ENCODE peak calls at places on chromosomes 7 and 10, in ten cellular contexts. Z is small intestine; M is NCI-H2029; V is COR-L47; I is DMS 273 treated with DMSO at 0.1 percent for 48 hours; T is endothelial cell; P is activated gamma-delta T cell treated with Interleukin-2 at 50 U/mL for 16 hours; K is HS-27A; E is stimulated activated CD8-positive, alpha-beta memory T cell treated with anti-CD3 and anti-CD28 coated beads, Interleukin-15, amount 100 ng/mL, for 1 hour; S is RKO. F is an unnamed sample.
A peak's percentile ranks its signal among the peaks of the same experiment; 100 is the strongest.

GRCh38 chr10:112678581-112678980 is 231.6 kb downstream of the VTI1A start:
- DNase-seq in Z (no peak), M (no peak), V (no peak), I (no peak), T (no peak), P (no peak), K (no peak), E (no peak), S (no peak), F (peak; percentile 16)

GRCh38 chr10:101069441-101069840 is 7.7 kb downstream of the KAZALD1 start:
- DNase-seq in Z (no peak), M (no peak), V (no peak), I (no peak), T (no peak), P (no peak), K (no peak), E (no peak), S (no peak), F (no peak)

GRCh38 chr7:43701502-43701859 is 27.8 kb downstream of the COA1 start:
- DNase-seq in Z (no peak), M (no peak), V (no peak), I (no peak), T (no peak), P (no peak), K (no peak), E (no peak), S (no peak), F (peak; percentile 15)

GRCh38 chr7:121126801-121127534 is 138.5 kb downstream of the CPED1 start:
- DNase-seq in Z (peak; percentile 5), M (no peak), V (no peak), I (peak; percentile 42), T (no peak), P (no peak), K (no peak), E (no peak), S (peak; percentile 71), F (peak; percentile 20)

GRCh38 chr7:130486114-130486962 is 5.5 kb upstream of the MEST start:
- DNase-seq in Z (peak; percentile 91), M (peak; percentile 98), V (no peak), I (peak; percentile 86), T (peak; percentile 83), P (peak; percentile 39), K (no peak), E (no peak), S (peak; percentile 88), F (no peak)

GRCh38 chr10:15169555-15170407 is 1.3 kb upstream of the NMT2 start:
- DNase-seq in Z (peak; percentile 50), M (no peak), V (no peak), I (no peak), T (no peak), P (peak; percentile 61), K (no peak), E (peak; percentile 24), S (no peak), F (peak; percentile 23)

GRCh38 chr10:126312167-126312566 is 76.1 kb downstream of the ADAM12 start:
- DNase-seq in Z (no peak), M (no peak), V (no peak), I (no peak), T (no peak), P (no peak), K (no peak), E (no peak), S (no peak), F (no peak)

GRCh38 chr10:5988336-5988920 is 11.1 kb upstream of the IL15RA start:
- DNase-seq in Z (no peak), M (no peak), V (no peak), I (no peak), T (no peak), P (no peak), K (no peak), E (no peak), S (no peak), F (no peak)

GRCh38 chr7:18526368-18526878 is 30.9 kb downstream of the HDAC9 start:
- DNase-seq in Z (no peak), M (no peak), V (no peak), I (no peak), T (no peak), P (no peak), K (no peak), E (no peak), S (no peak), F (no peak)

GRCh38 chr10:13784067-13784466 is 197.3 kb downstream of the PRPF18 start:
- DNase-seq in Z (peak; percentile 18), M (no peak), V (no peak), I (no peak), T (peak; percentile 36), P (no peak), K (no peak), E (no peak), S (no peak), F (peak; percentile 67)

GRCh38 chr10:130763491-130763890 is 548.0 kb downstream of the TCERG1L start:
- DNase-seq in Z (no peak), M (no peak), V (no peak), I (no peak), T (no peak), P (no peak), K (no peak), E (no peak), S (no peak), F (no peak)

GRCh38 chr7:65302883-65303282 is 70.8 kb upstream of the ZNF92 start:
- DNase-seq in Z (no peak), M (no peak), V (no peak), I (no peak), T (no peak), P (no peak), K (no peak), E (no peak), S (no peak), F (no peak)

GRCh38 chr7:108947521-108947920 is 377.8 kb downstream of the DNAJB9 start:
- DNase-seq in Z (no peak), M (no peak), V (no peak), I (no peak), T (no peak), P (no peak), K (no peak), E (no peak), S (no peak), F (no peak)

GRCh38 chr10:55305281-55305680 is 504.2 kb upstream of the PCDH15 start:
- DNase-seq in Z (no peak), M (no peak), V (no peak), I (no peak), T (no peak), P (no peak), K (no peak), E (no peak), S (no peak), F (no peak)

GRCh38 chr7:24701232-24701898 is 55.9 kb downstream of the GSDME start:
- DNase-seq in Z (no peak), M (peak; percentile 12), V (peak; percentile 36), I (peak; percentile 67), T (no peak), P (no peak), K (peak; percentile 84), E (no peak), S (peak; percentile 8), F (peak; percentile 47)

GRCh38 chr7:1090236-1090635 is 2.3 kb downstream of the GPER1 start:
- DNase-seq in Z (no peak), M (no peak), V (no peak), I (no peak), T (no peak), P (no peak), K (no peak), E (no peak), S (no peak), F (no peak)

GRCh38 chr10:110433740-110434139 is 64.0 kb upstream of the DUSP5 start:
- DNase-seq in Z (no peak), M (no peak), V (no peak), I (no peak), T (no peak), P (no peak), K (no peak), E (no peak), S (no peak), F (no peak)

GRCh38 chr7:82114237-82114636 is 329.3 kb downstream of the CACNA2D1 start:
- DNase-seq in Z (no peak), M (no peak), V (no peak), I (no peak), T (no peak), P (no peak), K (no peak), E (no peak), S (no peak), F (no peak)

GRCh38 chr7:105838273-105839141 is 37.9 kb downstream of the ATXN7L1 start:
- DNase-seq in Z (peak; percentile 77), M (peak; percentile 47), V (peak; percentile 78), I (peak; percentile 17), T (no peak), P (no peak), K (no peak), E (no peak), S (no peak), F (peak; percentile 26)

GRCh38 chr7:127629268-127629854 is 11.4 kb upstream of the PAX4 start:
- DNase-seq in Z (peak; percentile 35), M (peak; percentile 4), V (no peak), I (no peak), T (peak; percentile 76), P (peak; percentile 19), K (no peak), E (no peak), S (no peak), F (no peak)

GRCh38 chr10:124535731-124536495 is 74.3 kb downstream of the LHPP start:
- DNase-seq in Z (no peak), M (no peak), V (no peak), I (no peak), T (peak; percentile 31), P (no peak), K (no peak), E (no peak), S (no peak), F (no peak)

GRCh38 chr10:126302831-126303230 is 85.4 kb downstream of the ADAM12 start:
- DNase-seq in Z (no peak), M (no peak), V (no peak), I (no peak), T (no peak), P (no peak), K (no peak), E (no peak), S (peak; percentile 11), F (peak; percentile 19)